ENCODE peak calls at places on chromosome 9, in four cellular contexts. D is activated CD4-positive, alpha-beta memory T cell treated with anti-CD3 and anti-CD28 coated beads, Interleukin-2, amount 10 ng/mL, durations not matched to agents 7 days and 5 days; Q is cardiac muscle cell; V is SJSA1. N is an unnamed sample.

GRCh38 chr9:22683393-22684075 is 236.9 kb downstream of the DMRTA1 start:
- DNase-seq in Q (no peak), V (peak; percentile 0), D (no peak), N (no peak)

GRCh38 chr9:18520395-18520794 is 46.4 kb downstream of the ADAMTSL1 start:
- DNase-seq in Q (no peak), D (no peak), V (no peak), N (no peak)

GRCh38 chr9:105413486-105414068 is 34.3 kb upstream of the FSD1L start:
- DNase-seq in Q (peak; percentile 61), V (peak; percentile 36), D (no peak), N (no peak)

GRCh38 chr9:127877566-127877998 is at the start of gene AK1:
- DNase-seq in V (peak; percentile 26), Q (peak; percentile 63), D (no peak), N (peak; percentile 77)

GRCh38 chr9:92666912-92667532 is 2.9 kb downstream of the IPPK start:
- DNase-seq in Q (no peak), V (no peak), D (no peak), N (no peak)

GRCh38 chr9:134272302-134273023 is 53.8 kb upstream of the RXRA start:
- DNase-seq in D (no peak), V (no peak), Q (no peak), N (no peak)

GRCh38 chr9:121055642-121056143 is 5.6 kb upstream of the C5 start:
- DNase-seq in Q (peak; percentile 17), V (no peak), D (no peak), N (no peak)

GRCh38 chr9:89954229-89954628 is 349.4 kb downstream of the GADD45G start:
- DNase-seq in D (no peak), V (no peak), Q (peak; percentile 33), N (no peak)

GRCh38 chr9:99069075-99069474 is 35.8 kb upstream of the TGFBR1 start:
- DNase-seq in V (no peak), D (no peak), Q (no peak), N (no peak)

GRCh38 chr9:91285729-91286353 is 75.9 kb downstream of the AUH start:
- DNase-seq in V (no peak), D (no peak), Q (no peak), N (no peak)

GRCh38 chr9:3179716-3180115 is 335.8 kb upstream of the PUM3 start:
- DNase-seq in D (no peak), V (no peak), Q (peak; percentile 6), N (no peak)

GRCh38 chr9:124665391-124666058 is 105.6 kb downstream of the NR6A1 start:
- DNase-seq in D (no peak), V (peak; percentile 31), Q (no peak), N (no peak)

GRCh38 chr9:69157751-69158466 is 16.2 kb upstream of the TJP2 start:
- DNase-seq in V (peak; percentile 21), D (no peak), Q (no peak), N (no peak)

GRCh38 chr9:120568816-120569215 is 11.2 kb downstream of the CDK5RAP2 start:
- DNase-seq in V (no peak), D (no peak), Q (no peak), N (no peak)

GRCh38 chr9:92709240-92709639 is 39.3 kb upstream of the IPPK start:
- DNase-seq in V (no peak), D (no peak), Q (no peak), N (no peak)

GRCh38 chr9:103242025-103242424 is 246.9 kb downstream of the CYLC2 start:
- DNase-seq in Q (no peak), D (no peak), V (no peak), N (no peak)

GRCh38 chr9:109568089-109568488 is 70.0 kb upstream of the PTPN3 start:
- DNase-seq in Q (no peak), V (no peak), D (no peak), N (no peak)

GRCh38 chr9:125446581-125447094 is 185.0 kb downstream of the GAPVD1 start:
- DNase-seq in V (no peak), D (no peak), Q (no peak), N (no peak)

GRCh38 chr9:23665051-23665450 is 161.0 kb downstream of the ELAVL2 start:
- DNase-seq in V (no peak), Q (no peak), D (no peak), N (no peak)

GRCh38 chr9:110069326-110070248 is 138.4 kb downstream of the C9orf152 start:
- DNase-seq in V (peak; percentile 50), D (no peak), Q (peak; percentile 82), N (no peak)

GRCh38 chr9:97525451-97525850 is 24.0 kb downstream of the TMOD1 start:
- DNase-seq in Q (no peak), V (no peak), D (no peak), N (no peak)

GRCh38 chr9:115162946-115163345 is 45.0 kb upstream of the TNC start:
- DNase-seq in D (no peak), Q (no peak), V (no peak), N (no peak)

N was measured in Peyer's patch.